ENCODE peak calls at places on chromosomes 12 and 14, in six cellular contexts. H is dorsolateral prefrontal cortex; R is CD8-positive, alpha-beta T cell; V is brain microvascular endothelial cell; M is right lobe of liver; S is K562. I is an unnamed sample.

GRCh38 chr14:92600318-92601053 is 86.9 kb downstream of the RIN3 start:
- DNase-seq in H (no peak), R (no peak), V (peak), M (no peak), S (no peak), I (no peak)

GRCh38 chr14:22524105-22524783 is 64.8 kb downstream of the DAD1 start:
- DNase-seq in H (no peak), R (no peak), V (no peak), M (no peak), S (no peak), I (no peak)

GRCh38 chr14:96177766-96178377 is 26.8 kb upstream of the BDKRB2 start:
- DNase-seq in H (no peak), R (no peak), V (no peak), M (no peak), S (no peak), I (no peak)

GRCh38 chr12:118999107-118999506 is 17.8 kb downstream of the SRRM4 start:
- DNase-seq in H (no peak), R (no peak), V (no peak), M (no peak), S (no peak), I (no peak)

GRCh38 chr12:108814462-108815211 is 42.7 kb downstream of the SSH1 start:
- DNase-seq in H (no peak), R (no peak), V (no peak), M (no peak), S (no peak), I (no peak)

GRCh38 chr14:90518941-90519256 is 122.1 kb downstream of the CALM1 start:
- DNase-seq in H (peak), R (peak), V (no peak), M (no peak), S (peak), I (no peak)

GRCh38 chr14:103188691-103189480 is 65.6 kb downstream of the TNFAIP2 start:
- DNase-seq in H (no peak), R (peak), V (no peak), M (peak), S (no peak), I (peak)

GRCh38 chr12:94795520-94795919 is 145.2 kb upstream of the TMCC3 start:
- DNase-seq in H (no peak), R (no peak), V (peak), M (no peak), S (no peak), I (no peak)

GRCh38 chr14:106491851-106492250 is 965.5 kb downstream of the TMEM121 start:
- DNase-seq in H (no peak), R (no peak), V (no peak), M (no peak), S (no peak), I (no peak)

GRCh38 chr12:24462946-24463345 is 486.0 kb downstream of the BCAT1 start:
- DNase-seq in H (no peak), R (no peak), V (no peak), M (no peak), S (no peak), I (no peak)

GRCh38 chr12:93714382-93714781 is 37.2 kb downstream of the CRADD start:
- DNase-seq in H (no peak), R (no peak), V (no peak), M (no peak), S (no peak), I (no peak)

GRCh38 chr14:35221462-35221861 is 70.7 kb upstream of the PSMA6 start:
- DNase-seq in H (no peak), R (no peak), V (no peak), M (no peak), S (no peak), I (no peak)

GRCh38 chr12:63103489-63104131 is 47.4 kb downstream of the AVPR1A start:
- DNase-seq in H (no peak), R (no peak), V (no peak), M (no peak), S (peak), I (no peak)

GRCh38 chr14:58151264-58151700 is 731 bp downstream of the ARMH4 start:
- DNase-seq in H (no peak), R (no peak), V (peak), M (peak), S (no peak), I (no peak)

GRCh38 chr12:115408642-115409041 is 724.7 kb upstream of the TBX3 start:
- DNase-seq in H (no peak), R (no peak), V (no peak), M (no peak), S (no peak), I (no peak)

GRCh38 chr14:72256055-72256454 is 323.8 kb downstream of the RGS6 start:
- DNase-seq in H (no peak), R (no peak), V (peak), M (no peak), S (no peak), I (no peak)

GRCh38 chr12:108313609-108314331 is 25.3 kb downstream of the CMKLR1 start:
- DNase-seq in H (no peak), R (no peak), V (no peak), M (peak), S (no peak), I (peak)

GRCh38 chr12:93447555-93448265 is 6.0 kb upstream of the UBE2N start:
- DNase-seq in H (no peak), R (peak), V (no peak), M (no peak), S (no peak), I (no peak)

GRCh38 chr12:124506145-124506831 is 61.1 kb downstream of the NCOR2 start:
- DNase-seq in H (no peak), R (no peak), V (no peak), M (peak), S (peak), I (peak)

GRCh38 chr14:63266106-63266505 is 52.6 kb downstream of the GPHB5 start:
- DNase-seq in H (no peak), R (no peak), V (no peak), M (no peak), S (no peak), I (no peak)

GRCh38 chr14:87483651-87484260 is 509.2 kb downstream of the GALC start:
- DNase-seq in H (no peak), R (no peak), V (peak), M (no peak), S (no peak), I (no peak)

GRCh38 chr12:124105546-124105945 is 132.5 kb downstream of the ZNF664 start:
- DNase-seq in H (no peak), R (no peak), V (no peak), M (no peak), S (no peak), I (no peak)

GRCh38 chr12:125983784-125984510 is 918.7 kb downstream of the AACS start:
- DNase-seq in H (no peak), R (no peak), V (no peak), M (peak), S (no peak), I (no peak)

GRCh38 chr12:115313929-115314328 is 630.0 kb upstream of the TBX3 start:
- DNase-seq in H (no peak), R (no peak), V (peak), M (no peak), S (no peak), I (no peak)

GRCh38 chr12:60148109-60148508 is 552.3 kb downstream of the SLC16A7 start:
- DNase-seq in H (no peak), R (no peak), V (peak), M (no peak), S (no peak), I (no peak)

GRCh38 chr14:102999227-102999895 is 58.0 kb downstream of the CDC42BPB start:
- DNase-seq in H (no peak), R (no peak), V (no peak), M (no peak), S (no peak), I (no peak)

GRCh38 chr14:55458800-55459577 is 18.6 kb upstream of the TBPL2 start:
- DNase-seq in H (no peak), R (no peak), V (peak), M (no peak), S (no peak), I (no peak)

GRCh38 chr12:55057466-55057865 is 37.7 kb downstream of the NEUROD4 start:
- DNase-seq in H (no peak), R (no peak), V (no peak), M (no peak), S (no peak), I (no peak)

GRCh38 chr14:58912287-58912686 is 274.5 kb downstream of the DACT1 start:
- DNase-seq in H (no peak), R (no peak), V (no peak), M (no peak), S (no peak), I (no peak)

GRCh38 chr14:49553892-49554291 is 32.3 kb downstream of the RPS29 start:
- DNase-seq in H (no peak), R (no peak), V (no peak), M (no peak), S (no peak), I (no peak)

GRCh38 chr14:92607702-92608429 is 94.3 kb downstream of the RIN3 start:
- DNase-seq in H (no peak), R (no peak), V (peak), M (no peak), S (no peak), I (no peak)

GRCh38 chr14:95133282-95133681 is 24.0 kb downstream of the DICER1 start:
- DNase-seq in H (no peak), R (no peak), V (no peak), M (no peak), S (no peak), I (no peak)

GRCh38 chr14:74691456-74691855 is 21.4 kb downstream of the AREL1 start:
- DNase-seq in H (no peak), R (no peak), V (no peak), M (no peak), S (no peak), I (no peak)

GRCh38 chr14:71322660-71323250 is 415.5 kb downstream of the PCNX1 start:
- DNase-seq in H (no peak), R (no peak), V (peak), M (no peak), S (no peak), I (no peak)

GRCh38 chr14:100880271-100881101 is 23.0 kb downstream of the RTL1 start:
- DNase-seq in H (no peak), R (no peak), V (no peak), M (no peak), S (no peak), I (peak)

GRCh38 chr14:104650981-104651875 is 38.2 kb upstream of the INF2 start:
- DNase-seq in H (no peak), R (no peak), V (no peak), M (no peak), S (no peak), I (no peak)

GRCh38 chr14:104650057-104650980 is 39.1 kb upstream of the INF2 start:
- DNase-seq in H (peak), R (peak), V (peak), M (peak), S (peak), I (peak)

GRCh38 chr14:104654119-104654518 is 35.3 kb upstream of the INF2 start:
- DNase-seq in H (no peak), R (no peak), V (no peak), M (no peak), S (no peak), I (no peak)

GRCh38 chr14:104652386-104652785 is 37.0 kb upstream of the INF2 start:
- DNase-seq in H (no peak), R (no peak), V (no peak), M (no peak), S (no peak), I (no peak)

GRCh38 chr14:104651876-104652260 is 37.5 kb upstream of the INF2 start:
- DNase-seq in H (no peak), R (no peak), V (no peak), M (no peak), S (no peak), I (no peak)
- TF ChIP-seq CTCF in H (no peak), R (no peak), V (no peak), M (no peak), S (peak), I (no peak)

DNA sequence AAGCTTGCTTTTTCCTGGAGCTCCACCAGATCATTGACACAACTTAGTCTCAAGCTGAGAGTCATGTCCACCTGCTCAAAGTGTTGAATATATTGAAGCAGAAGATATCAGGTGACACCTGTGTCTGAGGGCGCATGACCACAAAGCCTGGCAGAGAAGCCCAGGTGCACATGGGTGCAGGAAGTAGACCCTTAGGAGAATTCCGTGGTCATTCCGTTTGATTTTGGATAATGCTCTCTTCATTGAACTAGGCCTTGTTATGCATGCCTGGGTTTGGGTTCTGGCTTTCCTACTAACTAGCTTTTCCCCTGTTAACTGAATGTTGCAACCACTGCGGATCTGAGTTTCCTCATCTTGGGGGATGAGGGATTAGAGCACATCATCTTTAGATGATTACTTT is 7.1 kb downstream of the ARHGDIB start:
- DNase-seq in H (no peak), R (peak), V (no peak), M (no peak), S (no peak), I (no peak)
- H3K27ac ChIP-seq in H (no peak), R (peak), V (no peak), M (no peak), S (no peak), I (no peak)

DNA sequence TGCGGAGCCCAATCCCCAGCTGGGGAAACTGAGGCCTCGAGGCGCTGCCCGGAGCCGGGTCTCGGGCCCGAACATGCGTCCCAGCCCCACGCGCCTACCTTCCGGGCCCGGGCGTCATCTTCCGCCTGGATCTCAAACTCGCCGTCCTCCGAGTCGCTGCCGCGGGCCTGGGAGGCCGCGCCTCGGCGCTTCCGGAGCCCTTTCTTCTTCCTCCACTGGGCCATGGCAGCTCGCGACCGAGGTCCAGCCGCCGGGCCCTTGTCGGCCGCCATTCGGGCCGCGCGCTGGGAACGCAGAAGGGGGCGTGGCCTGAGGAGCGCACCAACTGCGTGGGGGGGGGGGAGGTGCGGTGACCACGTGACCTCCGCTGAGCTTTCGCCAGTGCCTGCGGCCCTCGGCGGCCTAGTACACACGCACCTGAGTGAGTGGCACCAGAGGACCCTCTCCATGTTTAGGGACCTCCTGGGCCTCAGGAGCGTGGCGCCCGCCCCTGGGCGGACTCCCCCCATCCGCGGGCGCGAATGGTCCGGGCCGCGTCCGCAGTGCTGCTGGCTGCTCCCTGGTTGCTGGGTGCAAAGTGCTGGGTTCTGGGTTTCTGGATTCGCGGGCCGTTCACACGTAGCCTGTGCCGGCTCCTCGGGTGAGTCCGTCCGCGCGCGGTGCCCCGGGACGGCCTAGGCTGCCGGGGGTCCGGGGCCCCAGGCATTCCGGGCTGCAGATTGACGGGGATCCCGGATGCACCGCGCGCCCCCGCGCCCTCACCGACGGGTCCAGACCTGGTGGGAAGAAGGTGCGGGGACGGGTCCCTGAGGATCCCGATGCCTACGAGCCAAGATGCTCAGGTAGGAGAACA is at the start of the genes DDX54 and RITA1:
- DNase-seq in H (peak), R (peak), V (peak), M (peak), S (peak), I (peak)
- H3K4me3 ChIP-seq in H (peak), R (peak), V (peak), M (peak), S (peak), I (peak)

GRCh38 chr14:104509673-104510072 is 69.9 kb upstream of the C14orf180 start:
- DNase-seq in H (no peak), R (no peak), V (no peak), M (no peak), S (peak), I (no peak)
- TF ChIP-seq CTCF in H (no peak), R (no peak), V (no peak), M (no peak), S (peak), I (no peak)

GRCh38 chr12:110007874-110008273 is 8.6 kb downstream of the ANKRD13A start:
- DNase-seq in H (no peak), R (no peak), V (no peak), M (no peak), S (no peak), I (no peak)

GRCh38 chr12:110005319-110005973 is 6.2 kb downstream of the ANKRD13A start:
- DNase-seq in H (no peak), R (no peak), V (no peak), M (no peak), S (no peak), I (no peak)

GRCh38 chr12:110004598-110004997 is 5.4 kb downstream of the ANKRD13A start:
- DNase-seq in H (no peak), R (no peak), V (no peak), M (no peak), S (no peak), I (no peak)

GRCh38 chr12:110002691-110003515 is 3.7 kb downstream of the ANKRD13A start:
- DNase-seq in H (no peak), R (no peak), V (no peak), M (no peak), S (no peak), I (no peak)

GRCh38 chr12:110006115-110006514 is 6.9 kb downstream of the ANKRD13A start:
- DNase-seq in H (no peak), R (no peak), V (no peak), M (no peak), S (no peak), I (no peak)
- H3K27ac ChIP-seq in H (no peak), R (no peak), V (no peak), M (no peak), S (no peak), I (no peak)

GRCh38 chr14:77306406-77307098 is 14.1 kb downstream of the POMT2 start:
- DNase-seq in H (peak), R (no peak), V (no peak), M (no peak), S (no peak), I (no peak)

GRCh38 chr14:77301103-77301502 is 19.6 kb downstream of the POMT2 start:
- DNase-seq in H (peak), R (peak), V (peak), M (peak), S (peak), I (peak)

GRCh38 chr14:77302926-77303325 is 17.8 kb downstream of the POMT2 start:
- DNase-seq in H (no peak), R (peak), V (peak), M (no peak), S (peak), I (no peak)

GRCh38 chr14:77305696-77306095 is 15.0 kb downstream of the POMT2 start:
- DNase-seq in H (peak), R (no peak), V (no peak), M (no peak), S (no peak), I (no peak)

DNA sequence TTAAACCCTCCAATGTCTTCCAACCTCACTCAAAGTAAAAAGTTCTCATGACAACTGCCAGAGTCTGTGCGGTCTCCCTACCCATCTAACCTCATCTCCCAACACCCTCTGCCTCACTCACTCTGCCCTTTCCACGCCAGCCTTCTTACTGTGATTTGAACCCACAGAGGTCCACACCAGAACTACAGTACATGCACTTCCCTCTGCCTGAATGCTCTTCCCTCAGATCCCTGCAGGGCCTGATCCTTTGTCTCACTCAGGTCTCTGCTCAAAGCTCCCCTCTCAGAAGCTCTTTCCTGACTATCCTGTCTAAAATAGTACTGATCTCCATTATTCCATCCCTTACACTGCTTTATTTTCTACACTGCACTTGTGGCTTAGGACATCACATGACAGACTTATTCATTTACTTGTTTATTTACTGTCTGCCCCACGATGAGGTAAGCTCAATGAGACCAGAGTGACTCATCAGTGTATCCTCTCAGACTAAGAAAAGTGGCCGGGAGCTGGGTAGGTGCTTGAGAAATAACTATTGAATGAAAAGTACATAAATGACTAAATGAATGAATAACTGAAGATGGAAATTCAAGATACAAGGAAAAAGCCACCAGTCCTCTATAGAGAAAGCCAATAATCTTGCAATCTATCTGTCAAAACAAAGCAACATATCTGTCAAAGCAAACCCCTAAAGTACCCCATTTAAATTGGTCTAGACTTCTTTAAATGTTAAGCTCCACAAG is 17.1 kb downstream of the POMT2 start:
- DNase-seq in H (no peak), R (peak), V (peak), M (no peak), S (peak), I (no peak)
- H3K4me3 ChIP-seq in H (no peak), R (no peak), V (no peak), M (no peak), S (no peak), I (no peak)

DNA sequence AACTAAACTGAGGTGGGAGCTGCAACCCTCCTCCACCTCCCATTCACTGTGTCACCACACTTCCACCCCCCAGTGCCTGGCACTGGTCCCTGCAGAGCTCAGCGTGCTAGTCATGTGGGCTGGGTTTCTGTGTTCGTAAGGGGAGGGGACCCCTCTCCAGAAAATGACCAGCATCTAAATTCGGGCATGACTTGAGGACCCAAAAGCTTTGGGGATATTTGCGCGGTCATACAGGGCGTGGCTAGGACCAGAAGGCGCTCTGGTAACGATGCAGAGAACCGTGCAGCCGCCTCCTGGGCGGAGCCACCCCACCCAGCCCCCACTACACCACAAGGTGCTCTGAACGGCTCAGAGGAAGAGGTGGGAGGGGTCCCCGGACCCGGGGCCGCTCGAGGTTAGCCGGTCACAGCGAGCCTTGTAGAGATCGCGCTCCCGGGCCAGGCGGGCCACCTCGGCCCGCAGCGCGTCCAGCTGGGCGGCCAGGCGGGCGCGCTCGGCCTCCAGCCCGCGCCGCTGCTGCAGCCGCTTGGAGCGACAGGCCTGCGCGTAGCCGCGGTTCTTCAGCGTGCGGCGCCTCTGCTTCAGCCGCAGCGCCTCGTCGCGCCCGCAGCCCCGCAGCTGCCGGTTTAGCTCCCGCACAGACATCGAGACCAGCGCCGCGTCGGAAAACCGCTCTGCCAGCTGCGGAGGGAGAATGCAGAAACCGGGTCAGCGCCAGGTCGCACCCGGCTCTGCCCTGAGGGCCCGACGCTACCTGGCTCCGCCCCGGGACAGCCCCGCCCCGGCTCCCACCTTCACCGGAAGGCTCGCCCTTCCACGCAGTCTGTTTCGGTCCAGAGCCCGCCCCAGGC is 9.8 kb downstream of the CPNE6 start:
- DNase-seq in H (peak), R (peak), V (no peak), M (peak), S (peak), I (peak)
- TF ChIP-seq CTCF in H (no peak), R (no peak), V (peak), M (no peak), S (no peak), I (no peak)

I was measured in pancreas.